ENCODE peak calls at places on chromosome X, in nine cellular contexts. L, W, O, D, I, K, R, B and X are unnamed samples.

GRCh38 chrX:133401539-133401938 is 13.8 kb downstream of the GPC4 start:
- DNase-seq in I (no peak), K (no peak), W (no peak), R (no peak), L (no peak), D (no peak), O (no peak), B (no peak), X (no peak)

GRCh38 chrX:38868941-38869378 is 67.7 kb downstream of the MID1IP1 start:
- DNase-seq in D (no peak), L (no peak), B (peak; percentile 3), K (peak; percentile 75), I (no peak), W (no peak), O (no peak), R (peak; percentile 53), X (no peak)

GRCh38 chrX:136878423-136878822 is 2.1 kb downstream of the RBMX start:
- DNase-seq in I (no peak), R (no peak), O (no peak), L (no peak), B (no peak), D (no peak), W (no peak), K (no peak), X (no peak)

GRCh38 chrX:19886888-19887531 is 390 bp downstream of the SH3KBP1 start:
- DNase-seq in I (no peak), L (peak; percentile 18), D (no peak), K (no peak), R (no peak), O (peak; percentile 49), W (no peak), B (peak; percentile 28), X (no peak)

GRCh38 chrX:2299871-2300270 is 200.9 kb downstream of the DHRSX start:
- DNase-seq in B (no peak), R (no peak), W (no peak), K (no peak), L (no peak), D (no peak), I (no peak), O (no peak), X (no peak)

GRCh38 chrX:68498044-68498507 is 775 bp upstream of the YIPF6 start:
- DNase-seq in L (peak; percentile 3), W (no peak), D (no peak), R (no peak), K (no peak), I (no peak), O (peak; percentile 29), B (no peak), X (no peak)

GRCh38 chrX:154373340-154374306 is 811 bp downstream of the FLNA start:
- DNase-seq in K (peak; percentile 74), O (no peak), D (no peak), L (peak; percentile 61), B (peak; percentile 90), I (peak; percentile 78), W (peak; percentile 63), R (peak; percentile 40), X (peak; percentile 75)

GRCh38 chrX:12974797-12975669 is at the start of gene TMSB4X:
- DNase-seq in W (peak; percentile 88), L (peak; percentile 78), D (no peak), K (peak; percentile 68), R (no peak), B (peak; percentile 90), O (peak; percentile 68), I (no peak), X (peak; percentile 95)

GRCh38 chrX:123155327-123155726 is 28.8 kb upstream of the GRIA3 start:
- DNase-seq in K (no peak), D (no peak), W (no peak), O (no peak), B (no peak), I (no peak), L (no peak), R (no peak), X (no peak)

GRCh38 chrX:57366430-57366829 is 79.9 kb downstream of the FAAH2 start:
- DNase-seq in L (no peak), W (no peak), O (no peak), K (no peak), I (no peak), D (no peak), R (no peak), B (no peak), X (no peak)

GRCh38 chrX:65723706-65724105 is 56.3 kb downstream of the MSN start:
- DNase-seq in O (peak; percentile 30), R (no peak), D (no peak), I (no peak), L (no peak), W (no peak), B (no peak), K (peak; percentile 14), X (no peak)

GRCh38 chrX:7021991-7022390 is 125.5 kb upstream of the STS start:
- DNase-seq in O (no peak), D (no peak), R (no peak), I (no peak), K (no peak), W (no peak), B (no peak), L (no peak), X (no peak)

GRCh38 chrX:148542481-148543255 is 42.3 kb downstream of the AFF2 start:
- DNase-seq in B (no peak), L (no peak), W (no peak), R (no peak), D (no peak), I (no peak), K (no peak), O (no peak), X (no peak)
- TF ChIP-seq CTCF in B (no peak), L (no peak), W (no peak), R (no peak), D (no peak), I (no peak), K (no peak), O (no peak), X (no peak)

DNA sequence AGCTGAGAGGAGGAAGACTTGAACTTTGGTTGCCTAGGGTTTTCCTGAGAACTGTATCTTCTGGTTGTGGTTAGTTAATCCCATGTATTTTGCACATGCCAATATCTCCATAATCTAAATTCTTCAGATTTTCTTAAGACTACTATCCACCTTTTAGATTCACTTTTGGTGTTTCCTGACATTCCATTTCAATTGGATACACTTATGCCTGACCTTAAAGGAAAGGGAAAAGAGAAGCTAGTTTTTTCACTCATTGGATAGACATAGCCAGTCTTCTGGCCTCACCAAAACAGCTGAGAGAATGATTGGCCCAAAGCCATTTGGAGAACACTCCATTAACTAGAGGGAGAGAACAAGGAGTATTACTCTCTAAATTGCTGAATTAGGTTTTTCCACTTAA is 4.0 kb downstream of the PRPS1 start:
- DNase-seq in K (no peak), B (no peak), W (no peak), O (no peak), L (no peak), R (no peak), D (no peak), I (no peak), X (no peak)
- TF ChIP-seq CTCF in K (no peak), B (no peak), W (no peak), O (no peak), L (no peak), R (no peak), D (no peak), I (no peak), X (no peak)

DNA sequence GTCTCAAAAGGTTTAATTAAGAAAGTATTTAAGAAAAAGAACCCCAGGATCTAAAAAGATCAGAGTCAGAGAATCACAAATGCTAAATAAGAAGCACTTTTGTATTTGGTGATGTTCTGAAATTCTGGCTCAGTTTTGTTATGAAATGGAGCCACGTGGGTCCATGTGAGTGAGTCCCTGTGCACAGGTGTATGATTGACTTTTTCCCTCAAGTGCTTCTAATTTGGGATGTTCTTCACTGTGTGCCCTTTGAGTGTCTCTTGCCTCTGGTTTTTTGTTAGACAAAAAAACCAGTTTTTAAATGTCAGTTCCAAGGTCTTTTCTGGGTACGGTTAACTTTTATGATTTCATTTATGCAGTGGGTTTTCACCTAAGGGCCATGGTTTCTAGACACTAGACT is 44.4 kb downstream of the REPS2 start:
- DNase-seq in R (no peak), I (no peak), B (no peak), O (no peak), L (no peak), W (no peak), D (no peak), K (no peak), X (no peak)
- TF ChIP-seq CTCF in R (no peak), I (no peak), B (no peak), O (no peak), L (no peak), W (no peak), D (no peak), K (no peak), X (no peak)

GRCh38 chrX:103864886-103865534 is 33.0 kb upstream of the RAB9B start:
- DNase-seq in K (no peak), R (no peak), O (no peak), W (no peak), D (no peak), I (no peak), B (no peak), L (no peak), X (no peak)

GRCh38 chrX:103861200-103861599 is 29.1 kb upstream of the RAB9B start:
- DNase-seq in R (no peak), W (no peak), O (no peak), B (peak; percentile 18), K (no peak), D (no peak), L (no peak), I (no peak), X (no peak)

GRCh38 chrX:103864149-103864548 is 32.1 kb upstream of the RAB9B start:
- DNase-seq in W (no peak), L (no peak), B (no peak), D (no peak), K (no peak), R (no peak), O (no peak), I (no peak), X (no peak)
- TF ChIP-seq CTCF in W (no peak), L (no peak), B (no peak), D (no peak), K (no peak), R (no peak), O (no peak), I (no peak), X (no peak)

DNA sequence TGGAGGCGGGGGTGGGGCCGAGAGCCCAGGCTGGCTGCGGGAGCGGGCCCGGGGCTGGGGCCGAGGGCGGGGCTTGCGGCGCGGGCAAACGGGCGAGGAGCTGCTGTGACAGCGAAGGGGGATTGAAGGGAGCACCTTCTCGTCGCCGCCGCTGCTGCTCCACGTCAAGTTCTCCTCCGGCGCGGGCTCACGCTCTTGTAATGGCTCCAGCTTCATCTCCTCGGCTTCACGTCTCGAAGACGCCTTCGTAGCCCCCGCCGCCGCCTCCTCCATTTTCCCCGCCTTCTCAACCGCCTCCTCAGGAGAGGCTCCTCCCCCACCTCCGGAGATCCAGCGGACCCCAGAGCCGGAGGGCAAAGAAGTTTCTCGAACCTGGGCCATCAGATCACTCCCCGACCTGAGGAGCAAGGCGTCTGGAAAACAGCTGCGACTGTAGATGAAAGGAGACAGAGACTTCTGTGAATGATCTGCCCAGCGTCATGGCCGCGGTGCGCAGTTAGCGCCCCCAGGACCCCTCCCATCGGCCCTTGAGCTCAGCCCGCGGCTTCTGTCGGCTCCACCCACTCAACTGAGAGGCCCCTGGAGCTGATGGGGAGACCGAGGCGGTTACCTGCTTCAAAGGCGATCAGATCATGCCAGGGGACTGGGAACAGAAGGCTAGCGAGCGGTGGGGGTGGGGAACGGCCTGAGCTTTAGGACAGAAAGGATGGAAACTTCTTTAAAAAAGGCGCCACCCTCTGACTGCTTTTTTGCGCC is 911 bp downstream of the USP51 start:
- DNase-seq in I (no peak), W (peak; percentile 68), D (no peak), R (no peak), L (peak; percentile 35), K (peak; percentile 43), O (peak; percentile 60), B (peak; percentile 48), X (peak; percentile 71)
- TF ChIP-seq CTCF in I (no peak), W (no peak), D (no peak), R (no peak), L (no peak), K (no peak), O (no peak), B (no peak), X (no peak)